ENCODE peak calls at places on chromosomes 1 and 21, in five cellular contexts. J is substantia nigra, L is psoas muscle, S is astrocyte, U is left colon. P is an unnamed sample.

GRCh38 chr1:246966502-246966901 is 34.8 kb upstream of the AHCTF1 start:
- DNase-seq in U (no peak), J (no peak), L (no peak), S (no peak), P (no peak)

GRCh38 chr1:159012495-159012894 is 2.8 kb downstream of the IFI16 start:
- DNase-seq in S (peak; percentile 22), L (no peak), J (no peak), U (no peak), P (no peak)

GRCh38 chr1:29805896-29806160 is 569.5 kb downstream of the PTPRU start:
- DNase-seq in S (no peak), U (no peak), L (no peak), J (no peak), P (no peak)

GRCh38 chr1:174740248-174740990 is 259.3 kb upstream of the CACYBP start:
- DNase-seq in S (no peak), J (no peak), U (no peak), L (no peak), P (no peak)

GRCh38 chr1:47178665-47179022 is 11.2 kb downstream of the PDZK1IP1 start:
- DNase-seq in S (no peak), L (no peak), J (no peak), U (no peak), P (no peak)

GRCh38 chr21:43799301-43799840 is 10.0 kb downstream of the RRP1 start:
- DNase-seq in L (no peak), S (no peak), U (no peak), J (no peak), P (no peak)

GRCh38 chr1:229714964-229715603 is 89.0 kb downstream of the URB2 start:
- DNase-seq in U (no peak), S (no peak), J (no peak), L (no peak), P (peak; percentile 41)

GRCh38 chr21:45078877-45079281 is 4.5 kb downstream of the ADARB1 start:
- DNase-seq in L (no peak), U (no peak), J (no peak), S (peak; percentile 71), P (no peak)

GRCh38 chr1:226203237-226203636 is 16.7 kb upstream of the ACBD3 start:
- DNase-seq in L (no peak), S (no peak), U (no peak), J (no peak), P (no peak)

GRCh38 chr1:203274603-203275381 is 30.5 kb upstream of the BTG2 start:
- DNase-seq in U (peak; percentile 65), J (peak; percentile 78), L (peak; percentile 69), S (peak; percentile 42), P (no peak)

GRCh38 chr21:36330904-36331303 is 10.9 kb downstream of the MORC3 start:
- DNase-seq in J (peak; percentile 9), U (peak; percentile 45), S (peak; percentile 30), L (no peak), P (peak; percentile 53)

GRCh38 chr1:64320470-64320869 is 117.0 kb downstream of the UBE2U start:
- DNase-seq in S (no peak), U (no peak), L (no peak), J (no peak), P (no peak)

GRCh38 chr1:53543771-53544695 is 84.8 kb downstream of the DMRTB1 start:
- DNase-seq in S (no peak), J (no peak), U (no peak), L (peak; percentile 10), P (no peak)

GRCh38 chr1:31865728-31866449 is 50.1 kb upstream of the SPOCD1 start:
- DNase-seq in U (no peak), J (no peak), L (no peak), S (no peak), P (no peak)

GRCh38 chr1:168842306-168842705 is 113.3 kb upstream of the DPT start:
- DNase-seq in S (no peak), U (no peak), L (no peak), J (no peak), P (no peak)

GRCh38 chr21:16535100-16535418 is 805.3 kb downstream of the USP25 start:
- DNase-seq in S (peak; percentile 95), J (peak; percentile 78), U (peak; percentile 52), L (peak; percentile 86), P (no peak)

GRCh38 chr21:32392880-32393676 is at the start of gene URB1:
- DNase-seq in L (peak; percentile 93), J (peak; percentile 93), S (peak; percentile 55), U (peak; percentile 91), P (peak; percentile 91)

GRCh38 chr1:93905734-93906133 is 3.5 kb downstream of the GCLM start:
- DNase-seq in L (no peak), U (no peak), J (no peak), S (peak; percentile 66), P (no peak)

GRCh38 chr1:244557565-244557964 is 95.4 kb upstream of the DESI2 start:
- DNase-seq in U (no peak), L (no peak), S (no peak), J (no peak), P (no peak)

GRCh38 chr1:170134126-170134525 is 11.6 kb upstream of the NTMT2 start:
- DNase-seq in U (no peak), S (no peak), L (no peak), J (no peak), P (no peak)

GRCh38 chr1:212098340-212098739 is 62.8 kb downstream of the DTL start:
- DNase-seq in U (no peak), L (no peak), S (no peak), J (no peak), P (no peak)

GRCh38 chr1:233673146-233673946 is 59.4 kb downstream of the KCNK1 start:
- DNase-seq in J (no peak), U (no peak), L (no peak), S (no peak), P (no peak)

GRCh38 chr1:155938220-155938627 is 3.2 kb upstream of the RXFP4 start:
- DNase-seq in U (no peak), J (no peak), L (no peak), S (peak; percentile 52), P (peak; percentile 72)

GRCh38 chr21:44773291-44773932 is 28.2 kb downstream of the UBE2G2 start:
- DNase-seq in S (no peak), L (no peak), J (no peak), U (no peak), P (peak; percentile 86)

GRCh38 chr1:36471830-36472641 is 7.9 kb upstream of the MRPS15 start:
- DNase-seq in L (no peak), U (no peak), S (no peak), J (no peak), P (no peak)

GRCh38 chr1:51423098-51423821 is 92.9 kb upstream of the TTC39A start:
- DNase-seq in L (no peak), U (no peak), J (no peak), S (no peak), P (no peak)

GRCh38 chr1:47812848-47813508 is 184.2 kb downstream of the TRABD2B start:
- DNase-seq in U (no peak), J (no peak), L (no peak), S (no peak), P (no peak)

GRCh38 chr1:56469640-56470371 is 109.6 kb downstream of the PLPP3 start:
- DNase-seq in U (no peak), S (peak; percentile 62), L (no peak), J (no peak), P (no peak)

GRCh38 chr1:223233019-223233409 is 90.0 kb upstream of the TLR5 start:
- DNase-seq in L (no peak), U (no peak), S (no peak), J (no peak), P (no peak)

GRCh38 chr21:34910396-34910795 is 138.7 kb downstream of the RUNX1 start:
- DNase-seq in U (no peak), S (no peak), J (peak; percentile 27), L (no peak), P (no peak)

P was measured in Caco-2.